ENCODE peak calls at places on chromosomes 4 and X, in six cellular contexts. V is transverse colon; G is kidney tubule cell; Y is hepatocyte; W is stimulated activated CD4-positive, alpha-beta T cell treated with anti-CD3 and anti-CD28 coated beads, Interleukin-4, amount 100 ng/mL, for 48 hours; S is GM03348. Q is an unnamed sample.

GRCh38 chrX:48487362-48487785 is 11.4 kb downstream of the FTSJ1 start:
- DNase-seq in V (no peak), G (peak; percentile 96), Y (no peak), W (no peak), S (peak; percentile 56), Q (no peak)

GRCh38 chr4:153450545-153450917 is 15.6 kb upstream of the TMEM131L start:
- DNase-seq in V (no peak), G (no peak), Y (no peak), W (no peak), S (no peak), Q (no peak)

GRCh38 chrX:16587776-16588175 is 62.2 kb upstream of the S100G start:
- DNase-seq in V (no peak), G (no peak), Y (no peak), W (no peak), S (no peak), Q (no peak)

GRCh38 chrX:1249101-1249887 is 19.3 kb upstream of the CSF2RA start:
- DNase-seq in V (peak; percentile 24), G (peak; percentile 30), Y (peak; percentile 69), W (no peak), S (peak; percentile 40), Q (peak; percentile 86)

GRCh38 chr4:41714601-41715000 is 33.9 kb downstream of the PHOX2B start:
- DNase-seq in V (no peak), G (no peak), Y (no peak), W (no peak), S (no peak), Q (no peak)

GRCh38 chrX:8201896-8202331 is 30.8 kb upstream of the VCX2 start:
- DNase-seq in V (no peak), G (no peak), Y (peak; percentile 30), W (no peak), S (no peak), Q (no peak)

GRCh38 chr4:10003666-10004065 is 17.6 kb downstream of the SLC2A9 start:
- DNase-seq in V (no peak), G (no peak), Y (no peak), W (no peak), S (no peak), Q (no peak)

GRCh38 chrX:124194903-124195302 is 137.6 kb upstream of the TEX13D start:
- DNase-seq in V (no peak), G (no peak), Y (no peak), W (no peak), S (peak; percentile 9), Q (no peak)

GRCh38 chrX:87728024-87728423 is 210.4 kb downstream of the KLHL4 start:
- DNase-seq in V (no peak), G (no peak), Y (no peak), W (no peak), S (no peak), Q (no peak)

GRCh38 chrX:73478961-73479360 is 32.1 kb downstream of the CDX4 start:
- DNase-seq in V (no peak), G (no peak), Y (peak; percentile 13), W (no peak), S (no peak), Q (peak; percentile 84)

GRCh38 chrX:14528629-14529287 is 578 bp upstream of the GLRA2 start:
- DNase-seq in V (peak; percentile 86), G (peak; percentile 64), Y (peak; percentile 71), W (peak; percentile 51), S (peak; percentile 46), Q (peak; percentile 80)

GRCh38 chr4:15536552-15537499 is 67.1 kb downstream of the CC2D2A start:
- DNase-seq in V (no peak), G (no peak), Y (no peak), W (no peak), S (no peak), Q (no peak)

GRCh38 chrX:41435708-41436107 is 11.4 kb upstream of the NYX start:
- DNase-seq in V (no peak), G (no peak), Y (no peak), W (no peak), S (no peak), Q (no peak)

GRCh38 chrX:154348646-154349358 is 25.6 kb downstream of the FLNA start:
- DNase-seq in V (no peak), G (no peak), Y (no peak), W (no peak), S (no peak), Q (no peak)